ENCODE peak calls at places on chromosomes 4 and X, in four cellular contexts. B is stromal cell of bone marrow, O is amygdala, P is GM18507. C is an unnamed sample.

GRCh38 chr4:128528793-128529553 is 241.4 kb upstream of the PGRMC2 start:
- DNase-seq in B (peak), P (no peak), O (no peak), C (no peak)

GRCh38 chr4:75555294-75556164 is at the start of gene ODAPH:
- DNase-seq in B (no peak), O (no peak), P (no peak), C (no peak)

GRCh38 chr4:24105183-24106039 is 215.6 kb upstream of the PPARGC1A start:
- DNase-seq in P (no peak), B (peak), O (no peak), C (no peak)

GRCh38 chrX:24153796-24154189 is 4.3 kb downstream of the ZFX start:
- DNase-seq in P (no peak), O (no peak), B (no peak), C (no peak)

GRCh38 chrX:104270916-104271512 is 16.3 kb upstream of the ESX1 start:
- DNase-seq in O (peak), B (peak), P (no peak), C (no peak)

GRCh38 chr4:66489783-66490452 is 819.6 kb upstream of the EPHA5 start:
- DNase-seq in O (no peak), P (no peak), B (peak), C (no peak)

GRCh38 chr4:70859066-70859465 is 19.4 kb upstream of the GRSF1 start:
- DNase-seq in B (no peak), O (no peak), P (no peak), C (no peak)

GRCh38 chrX:150200820-150201287 is 162.3 kb upstream of the MAMLD1 start:
- DNase-seq in P (peak), B (peak), O (no peak), C (peak)

GRCh38 chrX:120790118-120790517 is 85.5 kb downstream of the CT47B1 start:
- DNase-seq in B (peak), P (peak), O (peak), C (no peak)

GRCh38 chr4:146232131-146232722 is 17.9 kb downstream of the REELD1 start:
- DNase-seq in P (no peak), O (no peak), B (no peak), C (no peak)

GRCh38 chr4:173518419-173519102 is 11.5 kb downstream of the HAND2 start:
- DNase-seq in O (no peak), B (no peak), P (no peak), C (no peak)

GRCh38 chr4:17058506-17058905 is 160.1 kb upstream of the LDB2 start:
- DNase-seq in B (peak), O (no peak), P (no peak), C (no peak)

C was measured in mesenteric fat pad.